ENCODE peak calls at places on chromosome 12, in six cellular contexts. One of them, this sample, is unnamed.

GRCh38 chr12:57208946-57209282 is 7.7 kb upstream of the NXPH4 start:
- DNase-seq in astrocyte: no peak
- DNase-seq in mesenchymal stem cell: no peak
- DNase-seq in neuronal stem cell: no peak
- DNase-seq in thoracic aorta: no peak
- DNase-seq in adipocyte: no peak
- DNase-seq in this sample: no peak

GRCh38 chr12:31362115-31362758 is 36.3 kb upstream of the SINHCAF start:
- DNase-seq in astrocyte: no peak
- DNase-seq in mesenchymal stem cell: no peak
- DNase-seq in neuronal stem cell: peak
- DNase-seq in thoracic aorta: no peak
- DNase-seq in adipocyte: no peak
- DNase-seq in this sample: no peak

GRCh38 chr12:127108360-127109215 is 1158.4 kb upstream of the TMEM132C start:
- DNase-seq in astrocyte: peak
- DNase-seq in mesenchymal stem cell: peak
- DNase-seq in neuronal stem cell: peak
- DNase-seq in thoracic aorta: no peak
- DNase-seq in adipocyte: peak
- DNase-seq in this sample: no peak

GRCh38 chr12:131097247-131098177 is 143.8 kb downstream of the ADGRD1 start:
- DNase-seq in astrocyte: no peak
- DNase-seq in mesenchymal stem cell: no peak
- DNase-seq in neuronal stem cell: no peak
- DNase-seq in thoracic aorta: no peak
- DNase-seq in adipocyte: no peak
- DNase-seq in this sample: no peak

GRCh38 chr12:3333583-3333982 is 157.4 kb upstream of the PRMT8 start:
- DNase-seq in astrocyte: no peak
- DNase-seq in mesenchymal stem cell: no peak
- DNase-seq in neuronal stem cell: no peak
- DNase-seq in thoracic aorta: no peak
- DNase-seq in adipocyte: no peak
- DNase-seq in this sample: no peak

GRCh38 chr12:123363385-123363742 is 1.3 kb downstream of the SBNO1 start:
- DNase-seq in astrocyte: no peak
- DNase-seq in mesenchymal stem cell: peak
- DNase-seq in neuronal stem cell: no peak
- DNase-seq in thoracic aorta: no peak
- DNase-seq in adipocyte: no peak
- DNase-seq in this sample: no peak

GRCh38 chr12:77166711-77167110 is 101.3 kb upstream of the E2F7 start:
- DNase-seq in astrocyte: peak
- DNase-seq in mesenchymal stem cell: no peak
- DNase-seq in neuronal stem cell: no peak
- DNase-seq in thoracic aorta: no peak
- DNase-seq in adipocyte: no peak
- DNase-seq in this sample: no peak

GRCh38 chr12:104219361-104219892 is 3.8 kb downstream of the TXNRD1 start:
- DNase-seq in astrocyte: peak
- DNase-seq in mesenchymal stem cell: peak
- DNase-seq in neuronal stem cell: no peak
- DNase-seq in thoracic aorta: no peak
- DNase-seq in adipocyte: peak
- DNase-seq in this sample: peak

GRCh38 chr12:96246926-96247566 is 52.9 kb downstream of the ELK3 start:
- DNase-seq in astrocyte: no peak
- DNase-seq in mesenchymal stem cell: no peak
- DNase-seq in neuronal stem cell: no peak
- DNase-seq in thoracic aorta: no peak
- DNase-seq in adipocyte: no peak
- DNase-seq in this sample: no peak

GRCh38 chr12:65594373-65594772 is 229.9 kb upstream of the HMGA2 start:
- DNase-seq in astrocyte: no peak
- DNase-seq in mesenchymal stem cell: no peak
- DNase-seq in neuronal stem cell: peak
- DNase-seq in thoracic aorta: no peak
- DNase-seq in adipocyte: peak
- DNase-seq in this sample: no peak

GRCh38 chr12:81350309-81350708 is 272.4 kb downstream of the ACSS3 start:
- DNase-seq in astrocyte: no peak
- DNase-seq in mesenchymal stem cell: no peak
- DNase-seq in neuronal stem cell: no peak
- DNase-seq in thoracic aorta: no peak
- DNase-seq in adipocyte: no peak
- DNase-seq in this sample: no peak

GRCh38 chr12:72133497-72134055 is 138.6 kb upstream of the TRHDE start:
- DNase-seq in astrocyte: no peak
- DNase-seq in mesenchymal stem cell: no peak
- DNase-seq in neuronal stem cell: no peak
- DNase-seq in thoracic aorta: no peak
- DNase-seq in adipocyte: no peak
- DNase-seq in this sample: no peak

GRCh38 chr12:33752854-33753253 is 269.4 kb upstream of the ALG10 start:
- DNase-seq in astrocyte: no peak
- DNase-seq in mesenchymal stem cell: no peak
- DNase-seq in neuronal stem cell: no peak
- DNase-seq in thoracic aorta: no peak
- DNase-seq in adipocyte: no peak
- DNase-seq in this sample: no peak

GRCh38 chr12:14995583-14996425 is 23.0 kb downstream of the PDE6H start:
- DNase-seq in astrocyte: peak
- DNase-seq in mesenchymal stem cell: peak
- DNase-seq in neuronal stem cell: peak
- DNase-seq in thoracic aorta: no peak
- DNase-seq in adipocyte: peak
- DNase-seq in this sample: peak

GRCh38 chr12:99746538-99746937 is 99.0 kb downstream of the GARIN6 start:
- DNase-seq in astrocyte: no peak
- DNase-seq in mesenchymal stem cell: no peak
- DNase-seq in neuronal stem cell: no peak
- DNase-seq in thoracic aorta: no peak
- DNase-seq in adipocyte: no peak
- DNase-seq in this sample: no peak

GRCh38 chr12:76226956-76227355 is 121.3 kb downstream of the BBS10 start:
- DNase-seq in astrocyte: no peak
- DNase-seq in mesenchymal stem cell: peak
- DNase-seq in neuronal stem cell: no peak
- DNase-seq in thoracic aorta: no peak
- DNase-seq in adipocyte: no peak
- DNase-seq in this sample: no peak

GRCh38 chr12:69161835-69162234 is 77.5 kb upstream of the CPSF6 start:
- DNase-seq in astrocyte: no peak
- DNase-seq in mesenchymal stem cell: no peak
- DNase-seq in neuronal stem cell: no peak
- DNase-seq in thoracic aorta: no peak
- DNase-seq in adipocyte: peak
- DNase-seq in this sample: no peak

GRCh38 chr12:105928436-105928835 is 210.3 kb downstream of the NUAK1 start:
- DNase-seq in astrocyte: no peak
- DNase-seq in mesenchymal stem cell: no peak
- DNase-seq in neuronal stem cell: no peak
- DNase-seq in thoracic aorta: no peak
- DNase-seq in adipocyte: no peak
- DNase-seq in this sample: peak

GRCh38 chr12:98998697-98999299 is 353.7 kb downstream of the APAF1 start:
- DNase-seq in astrocyte: peak
- DNase-seq in mesenchymal stem cell: peak
- DNase-seq in neuronal stem cell: peak
- DNase-seq in thoracic aorta: no peak
- DNase-seq in adipocyte: peak
- DNase-seq in this sample: peak

DNA sequence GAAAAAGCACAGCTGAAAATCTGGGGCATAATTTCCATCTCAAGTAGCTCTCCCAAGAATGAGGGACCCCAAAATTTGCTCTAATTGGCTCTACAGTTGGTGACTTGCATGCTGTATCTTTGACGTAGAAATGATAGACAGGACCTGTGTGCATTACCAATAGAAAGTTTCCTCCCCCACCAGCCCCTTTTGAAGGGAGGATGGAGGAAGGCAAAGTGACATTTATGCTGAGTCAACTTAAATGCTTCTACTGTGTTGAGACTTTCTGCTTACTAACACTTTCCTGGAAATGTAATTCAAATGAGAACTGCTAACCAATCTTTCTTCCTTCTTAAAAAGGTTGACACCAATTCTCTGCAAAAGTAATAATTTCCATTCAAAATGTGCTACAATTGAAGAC is 31.9 kb downstream of the TSPAN8 start:
- DNase-seq in astrocyte: no peak
- DNase-seq in mesenchymal stem cell: no peak
- DNase-seq in neuronal stem cell: no peak
- DNase-seq in thoracic aorta: no peak
- DNase-seq in adipocyte: no peak
- DNase-seq in this sample: no peak
- H3K4me3 ChIP-seq in astrocyte: no peak
- H3K4me3 ChIP-seq in mesenchymal stem cell: no peak
- H3K4me3 ChIP-seq in neuronal stem cell: no peak
- H3K4me3 ChIP-seq in thoracic aorta: no peak
- H3K4me3 ChIP-seq in adipocyte: no peak
- H3K4me3 ChIP-seq in this sample: no peak

GRCh38 chr12:52602552-52602951 is 1.3 kb upstream of the KRT72 start:
- DNase-seq in astrocyte: no peak
- DNase-seq in mesenchymal stem cell: no peak
- DNase-seq in neuronal stem cell: no peak
- DNase-seq in thoracic aorta: no peak
- DNase-seq in adipocyte: no peak
- DNase-seq in this sample: no peak
- H3K4me3 ChIP-seq in astrocyte: no peak
- H3K4me3 ChIP-seq in mesenchymal stem cell: no peak
- H3K4me3 ChIP-seq in neuronal stem cell: no peak
- H3K4me3 ChIP-seq in thoracic aorta: no peak
- H3K4me3 ChIP-seq in adipocyte: no peak
- H3K4me3 ChIP-seq in this sample: no peak

GRCh38 chr12:10363922-10364838 is 25.7 kb downstream of the KLRK1 start:
- DNase-seq in astrocyte: peak
- DNase-seq in mesenchymal stem cell: peak
- DNase-seq in neuronal stem cell: no peak
- DNase-seq in thoracic aorta: no peak
- DNase-seq in adipocyte: peak
- DNase-seq in this sample: no peak

GRCh38 chr12:10362325-10362724 is 27.5 kb downstream of the KLRK1 start:
- DNase-seq in astrocyte: no peak
- DNase-seq in mesenchymal stem cell: no peak
- DNase-seq in neuronal stem cell: no peak
- DNase-seq in thoracic aorta: no peak
- DNase-seq in adipocyte: no peak
- DNase-seq in this sample: no peak

GRCh38 chr12:10361622-10362021 is 28.2 kb downstream of the KLRK1 start:
- DNase-seq in astrocyte: peak
- DNase-seq in mesenchymal stem cell: peak
- DNase-seq in neuronal stem cell: no peak
- DNase-seq in thoracic aorta: no peak
- DNase-seq in adipocyte: peak
- DNase-seq in this sample: no peak

GRCh38 chr12:10363665-10363921 is 26.2 kb downstream of the KLRK1 start:
- DNase-seq in astrocyte: no peak
- DNase-seq in mesenchymal stem cell: no peak
- DNase-seq in neuronal stem cell: no peak
- DNase-seq in thoracic aorta: no peak
- DNase-seq in adipocyte: no peak
- DNase-seq in this sample: no peak

DNA sequence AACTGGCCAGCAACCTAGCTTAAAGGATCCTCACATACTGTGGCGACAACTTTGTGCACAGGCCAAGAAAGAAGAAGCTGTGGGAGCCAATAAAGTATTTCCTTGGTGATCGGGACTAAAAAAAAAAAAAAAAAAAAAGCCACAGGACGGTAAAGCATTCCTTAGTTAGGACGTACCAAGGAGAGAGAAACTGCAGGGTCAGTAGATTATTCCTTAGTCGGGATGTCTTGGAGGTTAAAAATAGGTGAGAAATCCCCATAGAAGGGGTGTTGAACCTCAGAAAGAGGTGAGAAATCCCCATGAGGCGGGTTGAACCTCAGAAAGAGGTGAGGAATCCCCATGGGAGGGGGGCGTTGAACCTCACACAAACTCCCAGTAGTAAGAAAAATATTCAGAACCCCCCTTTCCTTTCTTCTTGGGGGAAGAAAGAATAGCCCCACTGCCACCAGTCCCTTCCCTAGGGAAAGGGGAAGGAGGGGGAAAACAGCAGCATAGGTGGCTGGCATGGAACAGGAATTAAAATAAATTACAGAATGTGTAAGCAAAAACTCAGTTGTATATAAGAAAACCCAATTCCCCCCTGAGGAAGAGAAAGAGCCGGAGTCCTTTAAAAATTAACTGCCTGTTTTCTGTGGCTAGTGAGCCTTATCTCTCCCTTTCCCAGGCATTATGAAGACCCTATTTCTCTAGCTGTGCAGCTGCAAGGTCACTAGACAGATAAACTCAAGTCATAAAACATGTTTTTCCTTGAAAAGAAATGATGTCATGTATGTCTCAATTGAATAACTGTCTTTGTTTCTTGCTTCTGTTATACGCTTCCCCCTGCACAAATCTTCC is 26.8 kb downstream of the KLRK1 start:
- DNase-seq in astrocyte: peak
- DNase-seq in mesenchymal stem cell: peak
- DNase-seq in neuronal stem cell: no peak
- DNase-seq in thoracic aorta: no peak
- DNase-seq in adipocyte: no peak
- DNase-seq in this sample: no peak
- H3K4me3 ChIP-seq in astrocyte: no peak
- H3K4me3 ChIP-seq in mesenchymal stem cell: no peak
- H3K4me3 ChIP-seq in neuronal stem cell: no peak
- H3K4me3 ChIP-seq in thoracic aorta: no peak
- H3K4me3 ChIP-seq in adipocyte: peak
- H3K4me3 ChIP-seq in this sample: no peak

DNA sequence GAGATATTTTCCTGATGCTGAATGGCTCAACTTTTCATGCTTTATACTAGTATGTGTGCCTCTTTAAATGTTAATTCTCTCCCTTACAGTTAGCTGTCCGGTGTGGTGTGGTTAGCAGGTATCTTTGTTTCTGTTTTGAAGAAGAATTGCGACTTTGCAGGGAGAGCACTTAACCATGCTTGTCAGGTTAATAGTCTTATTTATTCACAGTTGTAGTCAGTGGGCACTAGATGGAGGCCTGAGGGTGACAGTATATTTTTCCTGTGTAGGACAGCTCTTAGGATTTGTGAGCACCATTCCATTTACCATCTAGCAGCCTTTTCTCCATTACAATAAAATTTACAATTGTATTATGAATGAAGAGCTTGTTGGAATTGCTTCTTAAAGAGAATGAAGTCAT is 34.9 kb downstream of the PDE3A start:
- DNase-seq in astrocyte: no peak
- DNase-seq in mesenchymal stem cell: no peak
- DNase-seq in neuronal stem cell: no peak
- DNase-seq in thoracic aorta: no peak
- DNase-seq in adipocyte: no peak
- DNase-seq in this sample: no peak
- H3K4me3 ChIP-seq in astrocyte: no peak
- H3K4me3 ChIP-seq in mesenchymal stem cell: no peak
- H3K4me3 ChIP-seq in neuronal stem cell: no peak
- H3K4me3 ChIP-seq in thoracic aorta: no peak
- H3K4me3 ChIP-seq in adipocyte: no peak
- H3K4me3 ChIP-seq in this sample: no peak